ENCODE peak calls at places on chromosomes 2 and 18, in seven cellular contexts. K is kidney, I is cardiac muscle cell, V is endodermal cell, J is mammary epithelial cell, Z is heart right ventricle, L is brain microvascular endothelial cell. C is an unnamed sample.

GRCh38 chr18:63363951-63364350 is 3.1 kb downstream of the KDSR start:
- DNase-seq in K (no peak), I (no peak), V (no peak), J (no peak), Z (no peak), L (no peak), C (no peak)

GRCh38 chr2:152403395-152403794 is 68.4 kb downstream of the FMNL2 start:
- DNase-seq in K (no peak), I (no peak), V (no peak), J (no peak), Z (no peak), L (no peak), C (no peak)

GRCh38 chr18:76751538-76751890 is 70.8 kb upstream of the ZNF236 start:
- DNase-seq in K (no peak), I (no peak), V (no peak), J (no peak), Z (no peak), L (no peak), C (no peak)

GRCh38 chr18:10197097-10197496 is 257.3 kb upstream of the APCDD1 start:
- DNase-seq in K (no peak), I (no peak), V (no peak), J (no peak), Z (peak), L (no peak), C (no peak)

GRCh38 chr2:104733544-104733943 is 120.4 kb upstream of the POU3F3 start:
- DNase-seq in K (no peak), I (peak), V (peak), J (no peak), Z (no peak), L (no peak), C (no peak)

GRCh38 chr2:105177546-105178254 is 63.8 kb upstream of the GPR45 start:
- DNase-seq in K (no peak), I (no peak), V (peak), J (no peak), Z (no peak), L (no peak), C (no peak)

GRCh38 chr2:170714156-170715061 is 728 bp upstream of the SP5 start:
- DNase-seq in K (peak), I (peak), V (peak), J (no peak), Z (peak), L (no peak), C (no peak)

GRCh38 chr2:74002515-74003391 is 18.0 kb downstream of the TET3 start:
- DNase-seq in K (peak), I (peak), V (peak), J (peak), Z (peak), L (peak), C (peak)

GRCh38 chr2:58640042-58640441 is 398.9 kb upstream of the FANCL start:
- DNase-seq in K (no peak), I (no peak), V (peak), J (no peak), Z (no peak), L (no peak), C (no peak)

GRCh38 chr18:47926101-47926850 is 4.2 kb downstream of the SMAD2 start:
- DNase-seq in K (no peak), I (peak), V (peak), J (no peak), Z (no peak), L (no peak), C (no peak)

GRCh38 chr2:71896385-71897144 is 251.1 kb downstream of the CYP26B1 start:
- DNase-seq in K (no peak), I (no peak), V (peak), J (no peak), Z (no peak), L (no peak), C (peak)

GRCh38 chr2:120960994-120961393 is 225.3 kb downstream of the GLI2 start:
- DNase-seq in K (no peak), I (no peak), V (no peak), J (no peak), Z (no peak), L (no peak), C (no peak)

GRCh38 chr18:32349728-32350395 is 120.8 kb downstream of the GAREM1 start:
- DNase-seq in K (no peak), I (peak), V (no peak), J (peak), Z (peak), L (peak), C (peak)

GRCh38 chr2:166410828-166411472 is 35.2 kb upstream of the SCN9A start:
- DNase-seq in K (no peak), I (no peak), V (no peak), J (peak), Z (no peak), L (peak), C (no peak)

GRCh38 chr2:171568085-171568484 is 45.8 kb downstream of the CYBRD1 start:
- DNase-seq in K (no peak), I (no peak), V (no peak), J (no peak), Z (no peak), L (no peak), C (no peak)

GRCh38 chr2:121489284-121489683 is 41.4 kb upstream of the RNU4ATAC start:
- DNase-seq in K (no peak), I (no peak), V (no peak), J (peak), Z (no peak), L (no peak), C (no peak)

DNA sequence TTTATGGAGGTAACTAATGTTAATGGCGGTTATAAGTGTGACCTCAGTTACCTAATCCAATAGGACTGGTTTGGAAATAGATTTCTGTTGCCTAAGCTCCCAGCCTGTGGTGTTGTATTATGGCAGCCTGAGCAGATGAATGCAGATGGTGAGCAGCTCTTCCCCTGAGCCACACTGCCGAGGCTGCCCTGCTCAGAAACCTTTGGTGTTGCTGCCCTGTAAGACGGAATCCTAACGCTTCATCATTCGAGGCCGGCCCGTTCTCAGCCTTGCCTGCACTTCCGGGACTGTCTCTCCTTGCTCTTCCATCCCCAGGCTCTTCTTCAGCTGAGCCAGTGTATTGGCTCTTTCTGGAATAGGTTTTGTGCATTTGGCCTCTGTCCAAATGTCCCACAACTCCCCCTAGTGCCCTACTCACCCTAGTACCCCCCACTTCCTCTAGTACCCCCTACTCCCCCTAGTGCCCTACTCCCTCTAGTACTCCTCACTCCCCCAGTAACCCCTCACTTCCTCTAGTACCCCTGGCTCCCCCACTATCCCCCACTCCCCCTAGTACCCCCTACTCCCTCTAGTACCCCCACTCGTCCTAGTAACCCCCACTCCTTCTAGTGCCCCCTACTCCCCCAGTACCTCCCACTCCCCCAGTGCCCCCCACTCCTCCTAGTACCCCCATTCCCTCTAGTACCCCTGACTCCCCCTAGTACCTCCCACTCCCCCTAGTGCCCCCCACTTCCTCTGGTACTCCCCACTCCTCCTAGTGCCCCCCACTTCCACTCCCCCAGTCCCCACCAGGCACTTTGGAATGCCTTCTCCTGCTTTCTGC is 106.0 kb upstream of the TAF1B start:
- DNase-seq in K (no peak), I (no peak), V (no peak), J (no peak), Z (no peak), L (no peak), C (no peak)
- TF ChIP-seq CTCF in K (peak), I (peak), V (peak), J (no peak), Z (no peak), L (peak), C (no peak)

GRCh38 chr2:201262718-201263117 is 2.4 kb downstream of the CASP8 start:
- DNase-seq in K (no peak), I (no peak), V (no peak), J (no peak), Z (no peak), L (no peak), C (no peak)
- H3K27ac ChIP-seq in K (no peak), I (no peak), V (no peak), J (no peak), Z (no peak), L (no peak), C (no peak)

DNA sequence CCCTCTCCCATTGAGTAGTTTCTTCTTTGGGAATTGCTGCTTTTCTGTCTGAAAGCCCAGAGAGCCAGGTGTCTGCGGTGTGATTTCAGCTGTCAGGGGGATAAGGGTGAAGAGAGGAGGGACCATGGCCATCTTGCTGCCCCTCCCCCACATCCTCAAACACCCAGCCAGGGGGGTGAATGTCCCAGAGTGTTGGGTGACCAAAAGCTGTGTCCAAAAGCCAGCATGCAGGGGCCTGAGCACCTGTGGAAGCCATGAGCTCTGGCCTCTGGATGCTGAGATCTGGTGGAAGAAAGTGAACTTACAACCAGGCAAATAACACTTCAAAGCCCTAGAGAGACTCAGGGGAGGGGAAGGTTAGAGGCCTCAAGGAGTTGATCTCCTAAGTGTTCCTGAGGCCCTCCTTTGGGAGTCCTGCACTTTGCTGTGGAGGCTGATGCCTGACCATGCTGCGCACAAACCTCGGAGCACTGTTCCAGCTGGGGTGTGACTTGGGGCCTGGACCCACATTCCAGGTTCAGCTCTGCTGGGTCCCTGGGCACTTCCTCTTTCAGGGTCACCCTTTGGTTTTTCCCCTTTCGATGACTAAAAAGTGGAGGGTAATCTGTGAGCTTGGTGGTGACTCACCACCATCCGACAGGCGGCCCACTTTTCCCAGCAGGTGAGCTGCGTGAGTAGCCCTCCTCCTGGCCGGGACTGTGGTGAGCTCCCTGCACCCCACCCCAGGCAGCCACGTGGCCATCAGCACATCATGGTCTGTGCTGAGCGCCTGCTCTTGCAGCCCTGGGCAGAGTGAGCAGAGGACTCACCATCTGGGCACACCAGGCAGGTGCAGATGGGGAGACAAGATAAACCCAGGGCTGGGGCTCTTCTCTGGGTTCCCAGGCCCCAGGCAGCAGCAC is 66.8 kb upstream of the FOSL2 start:
- DNase-seq in K (peak), I (no peak), V (peak), J (no peak), Z (no peak), L (no peak), C (peak)
- H3K4me3 ChIP-seq in K (no peak), I (no peak), V (no peak), J (no peak), Z (no peak), L (no peak), C (no peak)

GRCh38 chr2:201707753-201708152 is 9.3 kb upstream of the MPP4 start:
- DNase-seq in K (no peak), I (no peak), V (no peak), J (no peak), Z (no peak), L (peak), C (no peak)
- TF ChIP-seq CTCF in K (no peak), I (peak), V (no peak), J (peak), Z (peak), L (peak), C (no peak)

DNA sequence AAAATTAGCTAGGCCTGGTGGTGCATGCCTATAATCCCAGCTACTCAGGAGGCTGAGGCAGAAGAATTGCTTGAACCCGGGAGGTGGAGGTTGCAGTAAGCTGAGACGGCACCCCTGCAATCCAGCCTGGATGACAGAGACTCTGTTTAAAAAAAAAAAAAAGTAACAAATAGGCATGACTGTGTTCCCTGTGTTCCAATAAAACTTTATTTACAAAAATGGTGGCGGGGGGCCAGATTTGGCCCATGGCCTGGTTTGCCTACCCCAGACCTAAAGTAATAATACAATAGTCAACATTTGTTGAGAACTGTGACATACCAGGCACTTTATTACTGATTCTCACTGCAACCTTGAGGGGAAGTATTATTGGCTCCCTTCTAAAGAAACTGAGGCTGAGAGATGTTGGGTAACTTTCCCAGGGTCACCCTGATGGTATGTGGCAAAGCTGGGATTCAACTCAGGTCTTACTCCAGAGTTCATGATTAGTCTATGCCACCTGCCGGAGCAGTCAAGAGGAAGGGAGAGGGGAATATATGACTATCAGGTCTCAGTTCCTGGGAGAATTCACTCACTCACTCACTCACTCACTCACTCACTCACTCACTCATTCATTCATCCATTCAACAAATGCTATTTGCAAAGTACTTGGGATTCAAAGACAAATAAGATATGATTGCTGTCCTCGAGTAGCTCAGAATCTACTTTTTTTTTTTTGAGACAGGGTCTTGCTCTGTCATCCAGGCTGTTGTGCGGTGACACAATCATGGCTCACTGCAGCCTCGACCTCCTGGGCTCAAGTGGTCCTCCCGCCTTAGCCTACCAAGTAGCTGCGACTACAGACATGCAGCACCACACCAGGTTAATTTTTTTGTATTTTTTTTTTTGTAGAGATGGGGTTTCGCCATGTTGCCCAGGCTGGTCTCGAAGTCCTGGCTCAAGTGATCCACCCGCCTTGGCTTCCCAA is 14.3 kb upstream of the KCMF1 start:
- DNase-seq in K (no peak), I (no peak), V (no peak), J (no peak), Z (no peak), L (no peak), C (no peak)
- H3K27ac ChIP-seq in K (no peak), I (peak), V (no peak), J (peak), Z (no peak), L (no peak), C (no peak)

C was measured in coronary artery.